ENCODE peak calls at places on chromosomes 7 and 10, in four cellular contexts. B, A, D and G are unnamed samples.

GRCh38 chr10:94344522-94345122 is 18.1 kb downstream of the NOC3L start:
- DNase-seq in D (no peak), B (no peak), A (no peak), G (no peak)

GRCh38 chr10:68489919-68490318 is 18.1 kb upstream of the DNA2 start:
- DNase-seq in B (no peak), D (no peak), A (no peak), G (no peak)

GRCh38 chr10:63843107-63843506 is 321.9 kb downstream of the REEP3 start:
- DNase-seq in A (no peak), D (no peak), B (no peak), G (no peak)

GRCh38 chr10:119454990-119455389 is 87.5 kb downstream of the RGS10 start:
- DNase-seq in D (no peak), A (peak; percentile 24), B (no peak), G (no peak)

GRCh38 chr10:102342462-102342861 is 53.0 kb upstream of the NFKB2 start:
- DNase-seq in D (no peak), A (no peak), B (peak; percentile 70), G (peak; percentile 35)

GRCh38 chr10:86829472-86829871 is 73.1 kb downstream of the BMPR1A start:
- DNase-seq in A (no peak), B (no peak), D (no peak), G (no peak)

GRCh38 chr10:124579003-124579384 is 117.4 kb downstream of the LHPP start:
- DNase-seq in A (no peak), B (no peak), D (peak; percentile 68), G (peak; percentile 69)

GRCh38 chr10:31320598-31321211 is 1.7 kb downstream of the ZEB1 start:
- DNase-seq in D (peak; percentile 48), A (peak; percentile 67), B (peak; percentile 57), G (peak; percentile 63)

GRCh38 chr10:3944591-3944990 is 159.6 kb upstream of the KLF6 start:
- DNase-seq in B (no peak), D (no peak), A (no peak), G (no peak)

GRCh38 chr10:84783386-84783785 is 455.0 kb downstream of the CCSER2 start:
- DNase-seq in B (peak; percentile 77), A (no peak), D (peak; percentile 11), G (peak; percentile 12)

GRCh38 chr10:92757720-92758119 is 68.0 kb downstream of the HHEX start:
- DNase-seq in B (no peak), A (no peak), D (no peak), G (no peak)

GRCh38 chr10:6101181-6101580 is 12.3 kb downstream of the RBM17 start:
- DNase-seq in B (no peak), A (no peak), D (no peak), G (no peak)

GRCh38 chr7:148941598-148942280 is 57.6 kb upstream of the EZH2 start:
- DNase-seq in B (peak; percentile 89), D (peak; percentile 77), A (peak; percentile 43), G (peak; percentile 62)

GRCh38 chr10:58512470-58513188 is at the start of gene BICC1:
- DNase-seq in A (peak; percentile 43), B (peak; percentile 77), D (peak; percentile 48), G (no peak)

GRCh38 chr10:44244745-44245600 is 139.9 kb downstream of the CXCL12 start:
- DNase-seq in B (no peak), D (no peak), A (no peak), G (no peak)

GRCh38 chr7:152341039-152341913 is 94.5 kb downstream of the KMT2C start:
- DNase-seq in D (peak; percentile 79), B (peak; percentile 51), A (no peak), G (peak; percentile 78)

GRCh38 chr10:4638116-4638515 is 187.9 kb upstream of the AKR1E2 start:
- DNase-seq in B (peak; percentile 75), D (no peak), A (no peak), G (no peak)

GRCh38 chr10:97895084-97895483 is 45.4 kb downstream of the GOLGA7B start:
- DNase-seq in B (no peak), D (no peak), A (no peak), G (no peak)

GRCh38 chr10:115654961-115655360 is 561.8 kb downstream of the ATRNL1 start:
- DNase-seq in B (no peak), A (no peak), D (peak; percentile 36), G (no peak)

GRCh38 chr7:24830440-24831050 is 73.3 kb upstream of the GSDME start:
- DNase-seq in D (no peak), A (no peak), B (no peak), G (no peak)

GRCh38 chr10:103630156-103630555 is 136.7 kb downstream of the NEURL1 start:
- DNase-seq in A (no peak), D (peak; percentile 36), B (no peak), G (no peak)

GRCh38 chr7:132328047-132328620 is 248.1 kb downstream of the PLXNA4 start:
- DNase-seq in D (no peak), B (no peak), A (no peak), G (no peak)

GRCh38 chr7:47435889-47436312 is 146.0 kb downstream of the TNS3 start:
- DNase-seq in B (peak; percentile 87), A (peak; percentile 77), D (peak; percentile 85), G (peak; percentile 91)

GRCh38 chr10:132574783-132575319 is 37.3 kb downstream of the INPP5A start:
- DNase-seq in B (peak; percentile 76), A (no peak), D (no peak), G (peak; percentile 49)

GRCh38 chr7:74427974-74428373 is 25.7 kb upstream of the GTF2IRD1 start:
- DNase-seq in A (no peak), D (no peak), B (no peak), G (no peak)

GRCh38 chr7:30726296-30727006 is 25.5 kb upstream of the INMT start:
- DNase-seq in A (no peak), B (no peak), D (no peak), G (no peak)

GRCh38 chr7:36852931-36853330 is 128.6 kb upstream of the AOAH start:
- DNase-seq in B (no peak), D (no peak), A (no peak), G (no peak)

GRCh38 chr10:29692121-29692539 is 57.4 kb upstream of the SVIL start:
- DNase-seq in A (no peak), D (peak; percentile 31), B (no peak), G (no peak)

DNA sequence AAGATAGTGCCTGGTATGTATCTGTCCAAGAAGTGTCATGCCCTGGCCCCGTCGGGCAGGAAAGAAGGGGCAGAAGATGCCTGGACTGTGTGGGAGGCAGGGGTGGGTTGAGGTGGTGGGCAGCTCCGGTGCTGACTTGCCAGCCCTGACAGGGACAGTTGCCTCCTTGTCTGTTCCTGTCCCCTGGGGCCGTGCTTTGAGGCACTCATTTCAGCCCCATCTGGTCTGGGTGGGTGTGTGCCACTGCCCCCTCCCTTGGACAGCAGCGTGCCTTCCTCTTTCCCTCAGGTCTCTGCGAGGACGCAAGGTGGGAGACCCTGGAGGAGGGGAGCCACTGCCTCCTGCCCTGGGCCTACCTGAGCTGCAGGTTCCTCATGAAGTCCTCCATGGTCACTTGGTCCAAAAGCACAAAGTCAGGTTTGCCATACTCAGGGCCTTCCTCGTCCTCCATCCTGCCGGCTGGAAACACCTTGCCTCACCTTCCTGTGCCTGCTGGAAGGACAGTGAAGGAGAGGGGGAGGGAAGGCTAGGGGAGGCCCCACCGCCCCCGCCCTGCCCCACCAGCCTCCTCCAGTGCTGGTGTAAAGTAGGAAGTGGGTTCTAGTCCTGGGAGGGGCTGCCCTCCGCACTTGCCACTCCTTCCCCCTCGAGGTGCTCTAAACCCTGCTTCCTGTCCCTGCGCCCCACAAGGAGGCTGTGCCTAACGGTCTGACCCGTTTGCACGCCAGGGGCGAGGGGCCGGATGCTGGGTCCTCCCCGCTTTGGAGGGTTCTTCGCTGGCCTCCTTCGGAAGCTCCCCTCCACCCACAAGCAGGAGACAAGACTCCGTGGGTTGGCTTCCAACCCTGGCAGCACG is at the start of gene MYO1G:
- DNase-seq in B (peak; percentile 46), D (no peak), A (no peak), G (no peak)
- H3K4me3 ChIP-seq in B (no peak within 1 kb of the TSS), D (no peak within 1 kb of the TSS), A (no peak within 1 kb of the TSS), G (no peak within 1 kb of the TSS)

GRCh38 chr7:69622014-69622818 is 23.9 kb downstream of the AUTS2 start:
- DNase-seq in B (no peak), D (no peak), A (no peak), G (no peak)
- TF ChIP-seq CTCF in B (no peak), D (no peak), A (no peak), G (no peak)

GRCh38 chr7:151251926-151252835 is 3.7 kb upstream of the SMARCD3 start:
- DNase-seq in A (peak; percentile 69), B (peak; percentile 87), D (peak; percentile 57), G (peak; percentile 84)
- H3K4me3 ChIP-seq in A (peak overlapping the region; percentile 73), B (peak overlapping the region; percentile 80), D (peak overlapping the region; percentile 62), G (peak overlapping the region; percentile 59)

DNA sequence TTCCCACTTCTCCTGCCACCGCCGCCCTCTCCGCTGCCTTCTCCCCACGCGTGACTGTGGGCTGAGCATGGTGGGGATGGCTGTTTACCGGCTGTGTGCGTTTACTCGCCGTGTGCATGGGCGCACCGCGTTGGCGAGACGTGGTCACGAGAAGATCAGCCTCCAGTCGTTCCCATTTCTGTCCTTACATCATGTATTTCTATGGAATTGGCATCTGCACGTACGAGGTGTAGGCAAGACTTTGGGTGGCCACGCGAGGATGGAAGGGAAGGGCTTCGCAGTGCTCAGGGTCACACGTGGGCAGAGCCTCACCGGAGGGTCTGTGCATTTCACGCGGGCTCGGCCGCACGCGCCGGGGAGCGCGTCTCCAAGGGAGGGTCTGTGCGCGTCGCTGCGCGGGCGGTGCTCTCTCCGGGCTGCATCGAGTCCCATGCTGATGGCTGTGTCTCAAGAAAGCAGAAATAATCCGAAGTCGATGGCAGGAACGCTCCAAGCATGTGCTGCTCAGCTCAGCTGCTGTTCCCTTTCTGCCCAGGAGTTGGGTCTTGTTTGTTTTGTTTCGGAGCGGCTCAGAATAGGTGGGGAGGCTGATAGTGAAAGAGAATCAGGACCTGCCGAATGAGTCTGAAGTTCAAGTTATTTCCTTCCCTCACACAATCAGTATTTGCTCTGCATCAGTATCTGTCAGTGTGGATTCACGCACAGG is 973 bp downstream of the CAMK1D start:
- DNase-seq in B (peak; percentile 78), A (peak; percentile 53), D (no peak), G (peak; percentile 39)
- TF ChIP-seq CTCF in B (peak; percentile 34), A (peak; percentile 38), D (no peak), G (no peak)

GRCh38 chr7:139522830-139523198 is 671 bp upstream of the CLEC2L start:
- DNase-seq in A (no peak), D (no peak), B (no peak), G (no peak)
- H3K4me3 ChIP-seq in A (no peak overlapping the region), D (no peak overlapping the region), B (peak overlapping the region; percentile 66), G (no peak overlapping the region)